ENCODE peak calls at places on chromosomes 5 and 9, in four cellular contexts. L is left ventricle myocardium inferior, N is heart left ventricle, E is DND-41. U is an unnamed sample.
A peak's percentile ranks its signal among the peaks of the same experiment; 100 is the strongest.

GRCh38 chr9:2022560-2022959 is 7.4 kb downstream of the SMARCA2 start:
- DNase-seq in L (no peak), N (no peak), E (no peak), U (peak; percentile 34)

GRCh38 chr9:87873607-87874319 is 8.9 kb upstream of the SPATA31E1 start:
- DNase-seq in L (no peak), N (no peak), E (no peak), U (no peak)

GRCh38 chr5:180790020-180790419 is 12.6 kb downstream of the MGAT1 start:
- DNase-seq in L (no peak), N (no peak), E (peak; percentile 30), U (no peak)

GRCh38 chr5:149046196-149046829 is 16.5 kb downstream of the SH3TC2 start:
- DNase-seq in L (no peak), N (no peak), E (no peak), U (no peak)

GRCh38 chr5:751496-751895 is 33.0 kb downstream of the ZDHHC11B start:
- DNase-seq in L (no peak), N (no peak), E (no peak), U (no peak)

GRCh38 chr9:135887021-135887507 is 20.3 kb downstream of the CAMSAP1 start:
- DNase-seq in L (peak; percentile 49), N (peak; percentile 37), E (no peak), U (no peak)

GRCh38 chr9:96854073-96854876 is at the start of gene ZNF782:
- DNase-seq in L (peak; percentile 93), N (peak; percentile 94), E (peak; percentile 90), U (peak; percentile 79)

GRCh38 chr5:10935536-10935935 is 174.5 kb upstream of the DAP start:
- DNase-seq in L (no peak), N (no peak), E (no peak), U (no peak)

GRCh38 chr9:70921126-70921525 is 200.3 kb downstream of the TRPM3 start:
- DNase-seq in L (no peak), N (no peak), E (no peak), U (no peak)

GRCh38 chr9:108789742-108790141 is 66.0 kb downstream of the ACTL7B start:
- DNase-seq in L (no peak), N (no peak), E (no peak), U (no peak)

GRCh38 chr9:112145886-112146285 is 29.2 kb downstream of the SUSD1 start:
- DNase-seq in L (no peak), N (no peak), E (no peak), U (no peak)

GRCh38 chr9:1514241-1514640 is 464.1 kb downstream of the DMRT2 start:
- DNase-seq in L (no peak), N (no peak), E (no peak), U (no peak)

GRCh38 chr5:132020568-132021339 is 9.3 kb upstream of the ACSL6 start:
- DNase-seq in L (no peak), N (no peak), E (no peak), U (no peak)

GRCh38 chr9:110808599-110808980 is 140.0 kb downstream of the MUSK start:
- DNase-seq in L (no peak), N (no peak), E (no peak), U (no peak)

GRCh38 chr9:101449071-101449721 is 13.6 kb upstream of the ALDOB start:
- DNase-seq in L (peak; percentile 71), N (peak; percentile 66), E (no peak), U (peak; percentile 23)

GRCh38 chr5:88251048-88251711 is 17.5 kb downstream of the TMEM161B start:
- DNase-seq in L (no peak), N (no peak), E (no peak), U (no peak)

GRCh38 chr9:111984075-111984802 is 87.6 kb downstream of the UGCG start:
- DNase-seq in L (no peak), N (no peak), E (no peak), U (no peak)

GRCh38 chr5:88940712-88941111 is 57.7 kb upstream of the MEF2C start:
- DNase-seq in L (no peak), N (no peak), E (no peak), U (no peak)

GRCh38 chr5:113243349-113243664 is 191.5 kb downstream of the TSSK1B start:
- DNase-seq in L (no peak), N (no peak), E (no peak), U (no peak)

GRCh38 chr9:6910032-6910431 is 152.3 kb downstream of the KDM4C start:
- DNase-seq in L (no peak), N (no peak), E (no peak), U (no peak)

GRCh38 chr9:81118416-81118815 is 570.9 kb downstream of the TLE1 start:
- DNase-seq in L (no peak), N (no peak), E (no peak), U (no peak)

GRCh38 chr9:111148390-111148993 is 110.2 kb upstream of the LPAR1 start:
- DNase-seq in L (no peak), N (no peak), E (no peak), U (no peak)

GRCh38 chr5:165393839-165394238 is 1888.4 kb downstream of the MAT2B start:
- DNase-seq in L (no peak), N (no peak), E (no peak), U (no peak)

GRCh38 chr9:132513416-132513815 is 69.0 kb upstream of the BARHL1 start:
- DNase-seq in L (no peak), N (no peak), E (no peak), U (no peak)

GRCh38 chr5:53406630-53407316 is 73.7 kb upstream of the FST start:
- DNase-seq in L (no peak), N (no peak), E (no peak), U (no peak)

GRCh38 chr9:26947736-26948135 is 694 bp upstream of the PLAA start:
- DNase-seq in L (no peak), N (no peak), E (peak; percentile 13), U (no peak)

GRCh38 chr5:115542076-115542475 is 2.5 kb downstream of the FEM1C start:
- DNase-seq in L (no peak), N (no peak), E (no peak), U (no peak)

GRCh38 chr5:169762338-169763095 is 125.4 kb downstream of the DOCK2 start:
- DNase-seq in L (no peak), N (no peak), E (no peak), U (no peak)

GRCh38 chr9:90086076-90086475 is 481.3 kb downstream of the GADD45G start:
- DNase-seq in L (no peak), N (no peak), E (no peak), U (no peak)

GRCh38 chr5:141369994-141370848 is at the start of gene PCDHGB3:
- DNase-seq in L (peak; percentile 56), N (peak; percentile 40), E (no peak), U (peak; percentile 27)
- H3K4me3 ChIP-seq in L (peak within 1 kb of the TSS; percentile 57), N (no peak within 1 kb of the TSS), E (no peak within 1 kb of the TSS), U (peak within 1 kb of the TSS; percentile 29)

DNA sequence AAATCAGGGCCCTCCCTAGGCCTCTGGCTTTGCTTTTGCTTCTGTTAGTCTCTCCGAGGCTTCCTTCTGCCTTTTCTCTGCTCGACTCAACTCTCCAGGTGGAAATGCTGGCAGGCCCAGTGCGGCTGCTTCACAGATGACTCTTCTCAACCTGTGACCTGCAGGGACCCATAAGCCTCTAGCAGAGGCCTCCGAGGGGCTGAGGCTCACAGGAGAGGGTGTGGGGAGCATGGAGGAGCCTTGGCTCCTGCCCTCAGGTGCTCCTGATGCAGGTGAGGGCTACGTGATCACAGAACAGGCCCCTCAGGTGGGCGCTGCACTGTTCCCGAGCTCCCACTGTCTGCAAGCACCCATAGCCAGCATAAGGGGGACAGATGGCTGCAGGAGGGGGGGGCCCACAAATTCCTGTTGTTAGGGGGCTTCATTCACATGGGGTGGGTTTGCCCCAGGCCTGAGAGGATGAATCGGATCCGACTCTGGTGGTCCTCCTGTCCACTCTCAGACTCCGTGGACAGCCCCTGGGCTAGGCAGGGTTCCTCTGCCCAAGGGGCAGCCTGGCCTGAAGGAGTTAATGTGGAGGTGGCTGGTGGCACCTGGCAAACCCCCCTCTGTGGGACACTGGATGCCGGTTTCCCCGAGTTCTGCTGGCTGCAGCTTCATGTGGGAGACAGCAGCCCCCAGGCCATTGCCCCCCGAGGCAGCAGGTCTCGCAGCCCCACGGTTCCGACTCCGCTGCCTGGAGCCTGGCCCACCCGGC is 10.9 kb upstream of the FCN2 start:
- DNase-seq in L (no peak), N (no peak), E (no peak), U (no peak)
- H3K27me3 ChIP-seq in L (peaks cover 9% of the 10 kb centered on the region), N (no peaks in the 10 kb centered on the region), E (no peaks in the 10 kb centered on the region), U (no peaks in the 10 kb centered on the region)

DNA sequence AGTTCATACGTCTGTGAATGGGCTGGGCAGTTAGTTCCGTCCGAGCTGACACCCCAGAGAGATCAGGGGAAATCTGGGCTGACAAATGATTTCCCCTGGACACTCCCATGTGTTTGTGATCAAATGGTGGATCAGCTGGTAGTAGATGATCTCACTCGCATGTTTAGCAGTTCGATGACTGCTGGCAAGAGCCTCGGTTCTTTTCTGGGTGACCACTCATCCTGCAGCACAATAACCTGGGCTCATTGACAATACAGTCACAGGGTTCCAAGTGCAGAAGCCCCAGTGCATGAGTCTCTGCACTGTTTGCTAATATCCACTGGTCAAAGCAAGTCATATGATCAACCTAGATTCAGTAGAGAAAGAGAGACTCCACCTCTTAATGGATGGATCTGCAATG is 155.9 kb downstream of the NR2F1-AS1 start:
- DNase-seq in L (no peak), N (no peak), E (no peak), U (no peak)
- H3K27ac ChIP-seq in L (no peak overlapping the region), N (no peak overlapping the region), E (no peak overlapping the region), U (no peak overlapping the region)

DNA sequence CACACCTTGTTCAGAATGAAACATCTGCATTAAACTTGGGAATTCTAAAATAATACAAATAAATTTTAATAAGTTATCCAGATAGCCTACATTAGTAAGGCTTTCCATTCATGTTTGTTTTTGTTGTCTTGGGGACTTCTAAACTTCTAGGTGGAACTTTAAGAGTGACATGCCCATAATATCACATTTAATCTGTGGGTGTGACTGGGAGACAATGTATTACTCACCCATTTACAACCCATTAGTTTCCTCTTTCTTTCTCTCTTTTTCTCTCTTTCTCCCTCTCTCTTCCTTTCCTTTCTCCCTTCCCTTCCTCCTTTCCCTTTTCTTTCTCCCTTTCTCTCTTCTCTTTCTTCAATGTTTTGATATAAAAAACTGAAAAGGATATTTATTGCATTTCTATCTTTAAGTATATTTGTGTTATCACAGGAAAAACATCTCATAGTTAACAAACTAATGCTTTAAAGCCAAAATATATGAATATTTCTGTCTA is 12.5 kb upstream of the PTGER4 start:
- DNase-seq in L (no peak), N (no peak), E (no peak), U (no peak)
- H3K4me3 ChIP-seq in L (no peak overlapping the region), N (no peak overlapping the region), E (no peak overlapping the region), U (no peak overlapping the region)

GRCh38 chr9:84501587-84501986 is 161.0 kb upstream of the SLC28A3 start:
- DNase-seq in L (no peak), N (no peak), E (no peak), U (no peak)
- H3K27me3 ChIP-seq in L (no peaks in the 10 kb centered on the region), N (no peaks in the 10 kb centered on the region), E (no peaks in the 10 kb centered on the region), U (no peaks in the 10 kb centered on the region)

DNA sequence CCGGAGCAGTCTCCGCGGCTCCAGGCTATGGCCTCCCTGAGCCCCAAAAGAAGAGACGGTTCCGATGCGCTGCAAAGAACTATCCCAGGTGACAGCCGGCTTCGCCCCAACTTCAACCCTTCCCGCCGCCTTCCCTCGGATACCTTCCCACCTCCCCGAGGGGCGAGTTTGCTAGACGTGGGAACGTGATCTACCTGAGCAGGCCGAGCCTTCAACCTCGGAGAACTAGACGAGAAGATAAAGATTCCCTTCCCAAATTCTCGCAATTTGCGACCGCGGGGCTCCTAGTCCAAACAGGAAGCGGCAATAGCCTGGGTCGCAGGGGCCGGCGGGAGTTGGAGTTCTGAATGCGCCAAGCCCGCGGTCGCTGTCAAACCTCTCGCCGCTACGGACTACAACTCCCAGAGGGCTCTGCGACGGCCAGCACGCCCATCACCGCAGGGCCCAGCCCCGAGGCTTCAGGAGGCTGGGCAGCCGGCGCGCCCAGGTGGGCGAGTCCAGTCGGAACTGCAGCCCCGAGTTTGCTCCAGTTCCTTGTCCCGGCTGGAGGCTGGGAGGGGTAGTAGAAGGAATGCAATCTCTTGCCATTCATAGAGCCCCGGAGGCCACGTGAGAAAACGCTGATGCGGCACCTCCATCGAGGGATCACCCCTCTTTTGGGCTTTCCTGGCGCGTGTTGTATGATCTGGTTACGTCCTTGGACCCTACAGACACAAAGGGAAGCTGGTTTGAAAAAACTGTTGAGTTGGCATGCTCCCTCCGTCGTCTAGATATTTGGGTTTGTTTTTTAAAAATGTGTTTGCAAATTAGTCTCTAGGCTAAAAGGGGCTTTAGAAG is at the start of gene SLC38A9:
- DNase-seq in L (peak; percentile 96), N (peak; percentile 97), E (peak; percentile 93), U (peak; percentile 91)
- H3K27ac ChIP-seq in L (peak within 1 kb of the TSS; percentile 73), N (peak within 1 kb of the TSS; percentile 52), E (peak within 1 kb of the TSS; percentile 67), U (peak within 1 kb of the TSS; percentile 72)